ENCODE peak calls at places on chromosomes 3 and 15, in eight cellular contexts. H is Peyer's patch, I is dorsolateral prefrontal cortex, F is Panc1, X is MM.1S, A is coronary artery, V is A549, R is upper lobe of right lung. B is an unnamed sample.

GRCh38 chr3:23760871-23761373 is 44.8 kb upstream of the UBE2E1 start:
- DNase-seq in H (no peak), I (no peak), F (no peak), X (no peak), A (no peak), V (no peak), R (no peak), B (no peak)

GRCh38 chr15:64883997-64884511 is 27.6 kb upstream of the ANKDD1A start:
- DNase-seq in H (no peak), I (no peak), F (peak), X (no peak), A (no peak), V (peak), R (peak), B (peak)

GRCh38 chr3:66383023-66383422 is 117.8 kb downstream of the LRIG1 start:
- DNase-seq in H (no peak), I (no peak), F (no peak), X (no peak), A (no peak), V (no peak), R (no peak), B (no peak)

GRCh38 chr3:183315739-183316138 is 62.7 kb downstream of the B3GNT5 start:
- DNase-seq in H (peak), I (no peak), F (no peak), X (no peak), A (no peak), V (no peak), R (no peak), B (no peak)

GRCh38 chr3:39601241-39601640 is 133.8 kb downstream of the MOBP start:
- DNase-seq in H (no peak), I (no peak), F (no peak), X (no peak), A (no peak), V (no peak), R (no peak), B (no peak)

GRCh38 chr3:57718118-57718517 is 25.2 kb upstream of the DENND6A start:
- DNase-seq in H (no peak), I (no peak), F (no peak), X (no peak), A (no peak), V (no peak), R (no peak), B (no peak)

GRCh38 chr15:88083828-88084760 is 172.4 kb downstream of the NTRK3 start:
- DNase-seq in H (no peak), I (no peak), F (no peak), X (no peak), A (no peak), V (no peak), R (no peak), B (no peak)

GRCh38 chr15:52206446-52206845 is 15.3 kb upstream of the GNB5 start:
- DNase-seq in H (no peak), I (no peak), F (no peak), X (no peak), A (no peak), V (no peak), R (no peak), B (no peak)

GRCh38 chr15:87942316-87942715 is 314.2 kb downstream of the NTRK3 start:
- DNase-seq in H (no peak), I (no peak), F (no peak), X (no peak), A (no peak), V (no peak), R (no peak), B (no peak)

GRCh38 chr3:175743733-175744400 is 884.7 kb downstream of the NAALADL2 start:
- DNase-seq in H (no peak), I (no peak), F (peak), X (no peak), A (no peak), V (peak), R (no peak), B (peak)

GRCh38 chr3:25618043-25618442 is 46.7 kb downstream of the TOP2B start:
- DNase-seq in H (no peak), I (no peak), F (no peak), X (no peak), A (no peak), V (no peak), R (no peak), B (no peak)

GRCh38 chr3:128804017-128804816 is 75.2 kb upstream of the ACAD9 start:
- DNase-seq in H (no peak), I (no peak), F (no peak), X (peak), A (no peak), V (no peak), R (no peak), B (no peak)

DNA sequence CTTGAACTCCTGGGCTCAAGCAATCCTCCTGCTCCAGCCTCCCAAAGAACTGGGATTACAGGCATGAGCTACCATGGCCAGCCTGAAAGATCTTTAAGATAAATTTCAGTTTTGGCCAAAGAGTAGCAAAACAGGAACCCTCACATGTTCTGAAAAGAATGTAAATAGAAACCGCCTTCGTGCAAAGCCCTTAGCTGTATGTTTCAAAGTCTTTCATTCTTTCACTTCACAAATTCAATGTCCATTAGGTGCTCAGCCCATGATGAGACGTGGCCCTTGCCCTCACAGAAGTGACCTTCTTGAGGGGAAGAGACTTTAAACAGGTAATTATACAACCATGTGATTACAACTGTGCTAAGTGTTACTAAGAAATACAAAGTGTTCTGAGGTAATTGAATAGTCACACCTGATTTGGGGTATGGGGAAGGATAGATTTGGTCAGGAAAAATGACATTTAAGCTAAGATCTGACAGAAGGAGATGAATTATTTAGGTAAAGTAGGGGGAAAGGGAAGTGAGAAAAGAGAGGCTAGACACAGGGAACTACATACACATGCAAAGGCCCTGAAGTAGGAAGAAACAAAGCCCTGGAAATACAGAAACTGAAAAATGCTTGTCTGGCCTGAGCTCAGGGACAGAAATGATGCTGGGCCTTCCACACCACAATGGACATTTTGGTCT is 19.6 kb downstream of the HSPBAP1 start:
- DNase-seq in H (no peak), I (no peak), F (no peak), X (peak), A (no peak), V (no peak), R (no peak), B (no peak)
- TF ChIP-seq CTCF in H (no peak), I (no peak), F (no peak), X (no peak), A (no peak), V (no peak), R (no peak), B (no peak)

DNA sequence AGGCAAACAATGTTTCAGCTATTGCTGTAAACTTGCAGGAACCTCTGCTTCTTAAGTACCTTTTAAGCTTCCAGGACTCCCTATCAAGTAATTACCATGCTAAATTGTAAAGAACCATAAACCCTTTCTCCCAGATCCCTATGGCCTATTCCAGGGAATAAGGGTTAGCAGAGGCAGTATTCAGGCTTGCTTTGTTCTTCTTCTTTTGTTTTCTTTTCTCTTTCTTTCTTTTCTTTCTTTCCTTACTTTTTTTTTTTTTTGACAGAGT is 2.8 kb upstream of the CEP97 start:
- DNase-seq in H (no peak), I (no peak), F (no peak), X (no peak), A (no peak), V (no peak), R (no peak), B (no peak)
- H3K27ac ChIP-seq in H (no peak), I (no peak), F (no peak), X (peak), A (no peak), V (no peak), R (no peak), B (no peak)

GRCh38 chr3:152241142-152242067 is 27.3 kb upstream of the MBNL1 start:
- DNase-seq in H (no peak), I (no peak), F (no peak), X (peak), A (no peak), V (no peak), R (no peak), B (no peak)
- H3K4me3 ChIP-seq in H (no peak), I (no peak), F (no peak), X (no peak), A (no peak), V (no peak), R (no peak), B (no peak)

DNA sequence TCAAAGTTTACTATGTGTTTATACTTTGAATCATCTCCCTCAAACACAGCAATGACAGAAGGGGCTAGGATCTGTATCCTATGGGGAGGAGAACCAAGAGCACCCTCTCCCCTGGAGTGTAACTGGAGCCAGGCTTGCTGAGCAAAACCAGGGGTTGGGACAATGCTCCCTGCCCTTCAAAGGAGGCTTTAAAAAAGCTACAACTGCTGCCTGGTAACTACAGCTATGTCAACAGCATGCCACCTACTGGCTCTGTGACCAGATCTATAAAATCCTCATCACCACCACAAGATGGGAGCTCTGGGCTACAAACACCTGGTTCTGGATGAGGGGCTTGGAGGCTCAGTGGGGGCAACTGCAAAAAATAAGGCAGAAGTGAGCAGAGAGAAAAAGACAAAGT is 61.9 kb downstream of the ANO10 start:
- DNase-seq in H (no peak), I (no peak), F (no peak), X (no peak), A (no peak), V (no peak), R (no peak), B (no peak)
- TF ChIP-seq CTCF in H (no peak), I (no peak), F (no peak), X (no peak), A (no peak), V (no peak), R (no peak), B (no peak)

GRCh38 chr15:95018888-95019545 is 787.7 kb downstream of the MCTP2 start:
- DNase-seq in H (no peak), I (no peak), F (peak), X (peak), A (no peak), V (no peak), R (no peak), B (peak)
- H3K27ac ChIP-seq in H (peak), I (no peak), F (peak), X (no peak), A (no peak), V (no peak), R (no peak), B (no peak)

GRCh38 chr15:26295331-26295730 is 432.2 kb upstream of the ATP10A start:
- DNase-seq in H (no peak), I (no peak), F (no peak), X (no peak), A (no peak), V (no peak), R (no peak), B (no peak)
- H3K4me3 ChIP-seq in H (no peak), I (no peak), F (no peak), X (no peak), A (no peak), V (no peak), R (no peak), B (no peak)

DNA sequence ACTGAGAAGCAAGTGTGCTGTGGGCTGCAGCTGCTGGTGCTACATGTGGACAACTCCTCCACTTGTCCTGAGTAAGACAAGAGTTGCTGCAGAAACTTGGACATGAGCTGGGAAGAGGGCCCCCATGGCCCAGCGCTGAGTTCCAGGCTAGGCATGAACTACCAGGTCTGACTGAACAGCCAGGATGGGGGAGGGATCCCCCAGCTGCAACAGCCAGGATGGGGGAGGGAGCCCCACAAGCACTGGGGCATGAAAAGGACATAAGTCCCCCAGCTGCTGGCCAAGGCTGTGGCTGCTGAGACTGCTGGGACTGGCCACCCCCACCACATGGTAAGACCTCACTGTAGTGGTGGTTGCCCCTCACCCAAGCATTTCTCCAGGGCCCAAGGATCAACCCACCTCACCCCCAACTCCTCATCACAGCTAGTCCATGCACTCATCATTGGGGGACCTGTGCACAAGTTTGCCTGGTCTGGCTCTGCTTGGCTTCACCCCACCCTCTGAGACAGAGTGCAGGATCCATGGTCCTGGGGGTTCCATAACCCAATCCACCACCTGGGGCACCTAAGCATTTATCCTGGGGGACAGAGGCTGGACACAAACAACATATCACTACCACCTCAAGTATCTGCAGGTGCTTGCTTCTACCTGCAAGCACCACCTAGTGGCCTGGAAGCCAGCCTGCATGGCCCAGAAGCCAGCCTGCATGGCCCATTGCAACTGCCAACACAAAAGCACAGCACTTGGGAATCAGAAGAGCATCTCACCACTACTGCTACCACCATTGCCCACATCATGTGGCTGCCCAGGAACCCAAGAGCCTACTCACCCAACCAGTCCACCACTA is 84.5 kb upstream of the STT3B start:
- DNase-seq in H (peak), I (no peak), F (no peak), X (peak), A (no peak), V (peak), R (peak), B (no peak)
- TF ChIP-seq CTCF in H (peak), I (no peak), F (peak), X (peak), A (no peak), V (peak), R (peak), B (peak)

GRCh38 chr3:3258281-3258680 is 78.8 kb upstream of the CRBN start:
- DNase-seq in H (no peak), I (no peak), F (no peak), X (no peak), A (no peak), V (no peak), R (no peak), B (no peak)
- H3K27ac ChIP-seq in H (no peak), I (no peak), F (no peak), X (no peak), A (no peak), V (no peak), R (no peak), B (no peak)

B was measured in AG04450.